ENCODE peak calls at places on chromosome 12, in six cellular contexts. R is left lung; Y is gastrocnemius medialis; W is left ventricle myocardium superior; P is Panc1; N is stimulated activated effector memory CD8-positive, alpha-beta T cell treated with anti-CD3 and anti-CD28 coated beads, Interleukin-12 subunit alpha, Interleukin-12 subunit beta, amount 100 ng/mL, for 72 hours. B is an unnamed sample.
A peak's percentile ranks its signal among the peaks of the same experiment; 100 is the strongest.

GRCh38 chr12:87953257-87953860 is 75.8 kb downstream of the C12orf50 start:
- ATAC-seq in P (no peak), R (no peak), W (no peak), Y (no peak), N (no peak), B (no peak)

GRCh38 chr12:32171211-32171610 is 64.6 kb downstream of the BICD1 start:
- ATAC-seq in P (no peak), N (no peak), W (no peak), R (no peak), Y (no peak), B (no peak)

GRCh38 chr12:46916796-46917419 is 91.1 kb upstream of the SLC38A4 start:
- ATAC-seq in P (no peak), R (no peak), N (no peak), W (peak; percentile 73), Y (peak; percentile 25), B (peak; percentile 68)

GRCh38 chr12:68297929-68298328 is 34.2 kb downstream of the MDM1 start:
- ATAC-seq in N (no peak), Y (no peak), W (no peak), R (no peak), P (peak; percentile 51), B (no peak)

GRCh38 chr12:14810953-14811483 is 3.0 kb downstream of the SMCO3 start:
- ATAC-seq in P (peak; percentile 76), R (peak; percentile 78), Y (no peak), W (peak; percentile 43), N (no peak), B (no peak)

GRCh38 chr12:124286414-124286813 is 8.5 kb upstream of the RFLNA start:
- ATAC-seq in N (no peak), R (no peak), Y (no peak), W (no peak), P (no peak), B (no peak)

GRCh38 chr12:8823565-8824300 is 1.3 kb downstream of the A2ML1 start:
- ATAC-seq in Y (no peak), N (no peak), W (peak; percentile 53), P (no peak), R (peak; percentile 83), B (peak; percentile 27)

GRCh38 chr12:119398190-119398589 is 63.7 kb downstream of the CCDC60 start:
- ATAC-seq in R (no peak), W (no peak), N (no peak), Y (no peak), P (no peak), B (no peak)

GRCh38 chr12:128745772-128746689 is 77.7 kb downstream of the SLC15A4 start:
- ATAC-seq in N (peak; percentile 60), W (no peak), P (no peak), Y (no peak), R (no peak), B (no peak)